ENCODE peak calls at places on chromosome 18, in eight cellular contexts. D, R, O, K, W, T, C and Q are unnamed samples.

GRCh38 chr18:52715961-52716360 is 376.0 kb downstream of the DCC start:
- DNase-seq in W (no peak), K (no peak), D (no peak), O (no peak), C (no peak), T (no peak), R (no peak), Q (no peak)

GRCh38 chr18:48037481-48038271 is 107.2 kb upstream of the SMAD2 start:
- DNase-seq in O (peak), R (no peak), D (no peak), W (peak), C (no peak), T (no peak), K (no peak), Q (no peak)

GRCh38 chr18:22223263-22223960 is 54.0 kb downstream of the GATA6 start:
- DNase-seq in C (peak), O (peak), R (no peak), D (peak), W (peak), T (peak), K (peak), Q (peak)

GRCh38 chr18:13216092-13216582 is 2.4 kb upstream of the LDLRAD4 start:
- DNase-seq in T (peak), K (peak), C (peak), O (peak), R (no peak), W (peak), D (peak), Q (peak)

GRCh38 chr18:74861154-74861553 is 263.5 kb downstream of the ZNF407 start:
- DNase-seq in R (no peak), O (no peak), D (no peak), W (no peak), C (peak), T (no peak), K (no peak), Q (no peak)

GRCh38 chr18:48613589-48613988 is 74.8 kb downstream of the CTIF start:
- DNase-seq in W (peak), R (peak), C (peak), T (no peak), K (no peak), O (no peak), D (peak), Q (peak)

GRCh38 chr18:8657873-8658521 is 47.4 kb upstream of the MTCL1 start:
- DNase-seq in C (peak), O (no peak), T (no peak), W (no peak), K (no peak), R (no peak), D (peak), Q (no peak)

GRCh38 chr18:76256897-76257500 is 238.0 kb downstream of the ZNF516 start:
- DNase-seq in R (no peak), O (peak), D (peak), C (peak), T (no peak), W (no peak), K (no peak), Q (no peak)

GRCh38 chr18:68803371-68803770 is 5.5 kb downstream of the CCDC102B start:
- DNase-seq in R (no peak), W (peak), K (peak), D (no peak), T (no peak), O (no peak), C (peak), Q (peak)

GRCh38 chr18:71115261-71115660 is 826.4 kb downstream of the SOCS6 start:
- DNase-seq in T (no peak), O (no peak), W (no peak), C (no peak), D (no peak), R (no peak), K (no peak), Q (no peak)

GRCh38 chr18:48330016-48330991 is 78.9 kb downstream of the ZBTB7C start:
- DNase-seq in R (no peak), D (no peak), C (peak), K (peak), T (no peak), W (no peak), O (no peak), Q (no peak)

GRCh38 chr18:57716550-57716949 is 86.6 kb downstream of the ATP8B1 start:
- DNase-seq in W (no peak), D (no peak), C (no peak), R (no peak), T (no peak), K (no peak), O (no peak), Q (no peak)
- TF ChIP-seq POLR2A in W (no peak), D (no peak), C (no peak), R (no peak), T (no peak), K (no peak), O (no peak), Q (no peak)

DNA sequence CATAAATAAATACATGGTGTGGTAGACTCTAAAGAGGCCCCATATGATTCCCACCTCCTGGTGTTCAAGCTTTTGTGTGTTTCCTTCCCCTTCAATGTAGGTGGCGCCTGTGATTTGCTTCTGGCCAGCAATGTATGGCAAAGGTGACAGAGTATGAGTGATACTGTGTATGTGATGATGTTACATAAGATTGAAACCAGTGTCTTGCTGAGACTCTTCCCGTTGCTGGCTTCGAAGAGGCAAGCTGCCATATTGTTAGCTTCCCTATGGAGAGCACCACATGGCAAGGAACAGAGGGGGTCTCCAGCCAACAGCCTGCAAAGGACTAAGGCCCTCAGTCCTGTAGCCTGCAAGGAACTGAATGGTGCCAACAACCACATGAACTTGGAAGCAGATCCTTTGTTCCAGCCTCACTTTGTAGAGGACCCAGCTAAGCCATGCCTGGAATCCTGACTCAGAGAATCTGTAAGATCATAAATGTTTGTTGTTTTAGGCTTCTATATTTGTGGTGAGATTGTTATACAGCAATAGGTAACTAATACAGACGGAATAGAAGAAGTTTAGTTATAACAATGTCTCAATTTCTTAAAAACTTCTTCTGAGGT is 1.7 kb upstream of the SMAD4 start:
- DNase-seq in C (peak), T (no peak), K (no peak), D (no peak), W (no peak), R (no peak), O (peak), Q (no peak)
- H3K4me3 ChIP-seq in C (no peak), T (no peak), K (no peak), D (no peak), W (no peak), R (no peak), O (no peak), Q (no peak)

GRCh38 chr18:46028536-46028891 is 43.5 kb downstream of the PSTPIP2 start:
- DNase-seq in O (no peak), R (no peak), W (no peak), T (no peak), D (no peak), K (no peak), C (no peak), Q (no peak)
- TF ChIP-seq POLR2A in O (no peak), R (no peak), W (no peak), T (no peak), D (no peak), K (no peak), C (no peak), Q (no peak)

DNA sequence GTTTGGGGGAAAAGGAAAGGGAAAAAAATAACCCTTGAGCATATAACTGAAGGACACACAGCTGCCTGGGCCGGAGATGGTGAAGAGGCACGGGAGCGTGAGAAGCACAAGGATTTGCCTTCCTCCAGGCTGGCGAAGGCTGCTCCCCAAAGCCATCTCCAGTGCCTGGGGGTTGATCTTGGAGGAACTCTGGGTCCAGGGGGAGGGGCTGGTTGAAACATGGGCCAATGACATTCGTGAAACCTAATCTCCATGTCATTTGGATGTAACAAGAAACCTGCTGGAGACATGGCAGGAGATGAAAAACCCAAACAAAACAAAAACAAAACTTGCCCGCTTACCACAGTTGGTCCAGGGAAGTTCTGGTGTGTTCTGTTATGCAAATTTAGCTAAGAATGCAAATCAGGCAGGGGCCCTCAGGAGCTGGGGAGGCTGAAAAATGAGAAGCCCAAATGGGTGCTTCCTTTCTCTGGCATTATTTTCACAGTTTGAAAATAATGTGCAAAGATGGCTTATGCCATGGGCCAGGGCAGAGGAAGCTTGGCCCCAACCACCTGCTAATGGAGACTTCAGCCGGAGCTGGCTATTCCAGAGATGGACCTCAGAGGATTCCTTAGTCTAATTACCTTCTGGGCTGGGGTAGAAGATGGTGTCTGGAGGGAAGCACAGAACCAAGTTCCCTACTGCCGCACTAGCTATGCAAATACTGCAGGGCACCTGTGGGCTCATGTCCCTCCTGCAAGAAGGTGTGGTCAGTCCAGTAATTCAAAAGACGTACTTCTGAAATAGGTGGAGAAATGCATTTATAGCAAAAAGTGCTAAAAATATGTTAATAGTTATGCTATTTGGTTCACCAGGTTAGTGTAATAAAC is 180.9 kb downstream of the BCL2 start:
- DNase-seq in D (no peak), R (no peak), C (no peak), O (no peak), K (no peak), W (peak), T (peak), Q (peak)
- H3K4me3 ChIP-seq in D (no peak), R (peak), C (no peak), O (no peak), K (peak), W (peak), T (peak), Q (peak)

DNA sequence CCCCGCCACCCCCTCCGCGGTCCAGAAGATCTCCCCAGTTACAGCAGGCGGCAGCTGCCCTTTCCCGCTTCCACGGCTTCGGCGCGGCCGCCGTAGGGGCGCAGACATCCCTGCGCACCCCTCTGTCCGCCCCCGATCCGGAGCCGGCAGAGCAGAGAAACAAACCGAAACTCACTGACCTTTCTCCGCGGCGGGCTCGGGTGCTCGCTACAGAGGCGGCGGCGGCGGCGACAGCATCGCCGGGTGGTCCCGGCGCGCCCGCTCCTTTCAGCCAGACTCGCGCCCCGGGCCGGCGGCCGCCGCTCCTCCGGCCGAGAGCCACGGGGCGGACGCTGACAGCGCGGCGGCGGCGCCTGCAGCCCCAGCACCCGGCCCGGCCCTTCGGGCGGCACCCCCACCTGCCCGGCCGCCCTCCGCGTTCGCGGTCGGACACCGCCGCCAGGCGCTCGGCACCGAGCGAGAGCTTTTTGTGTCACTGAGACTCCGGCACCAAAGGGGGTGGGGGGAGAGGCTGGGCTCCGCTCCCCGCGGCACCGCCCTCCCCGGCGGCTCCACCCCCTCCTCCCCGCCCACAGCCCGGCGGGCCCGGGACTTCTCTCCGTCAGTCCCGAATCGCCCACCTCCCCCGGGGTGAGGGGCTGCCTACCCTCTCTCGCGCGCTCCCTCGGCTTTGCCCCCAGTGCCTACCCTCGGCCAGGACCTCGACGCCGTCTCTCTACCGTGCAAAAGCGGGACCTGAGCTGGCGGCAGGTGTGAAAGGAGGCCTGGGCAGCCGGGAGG is 1.4 kb upstream of the RNF152 start:
- DNase-seq in D (peak), R (peak), C (peak), W (peak), O (peak), K (peak), T (peak), Q (peak)
- TF ChIP-seq POLR2A in D (peak), R (no peak), C (peak), W (no peak), O (no peak), K (no peak), T (peak), Q (peak)

DNA sequence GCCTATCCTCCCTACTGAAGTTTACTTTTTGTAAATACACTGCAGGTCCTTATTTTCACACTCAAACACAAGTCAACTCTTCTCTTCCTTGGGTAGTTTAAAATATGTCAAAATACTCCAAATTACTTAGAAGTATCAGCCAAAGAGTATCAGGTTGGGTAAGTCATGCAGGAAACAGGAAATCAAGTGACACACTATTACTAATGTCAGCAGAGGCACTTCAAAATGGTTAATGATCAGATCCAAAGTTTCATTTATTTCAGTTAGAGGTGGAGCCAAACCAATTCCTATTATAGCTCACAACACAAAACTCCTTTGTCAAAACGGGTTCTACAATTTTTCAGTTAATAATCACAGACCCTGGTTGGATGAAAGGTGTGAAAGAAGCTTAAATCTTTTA is 54.2 kb downstream of the DLGAP1 start:
- DNase-seq in C (no peak), R (no peak), K (no peak), D (no peak), O (no peak), W (no peak), T (no peak), Q (no peak)
- H3K4me3 ChIP-seq in C (no peak), R (no peak), K (no peak), D (no peak), O (no peak), W (no peak), T (no peak), Q (no peak)

GRCh38 chr18:26549486-26550435 is 1.4 kb upstream of the KCTD1 start:
- DNase-seq in T (no peak), O (peak), C (peak), D (peak), K (peak), R (no peak), W (peak), Q (peak)
- TF ChIP-seq POLR2A in T (no peak), O (no peak), C (no peak), D (no peak), K (no peak), R (no peak), W (no peak), Q (peak)

GRCh38 chr18:14974088-14974487 is 226.1 kb downstream of the ANKRD30B start:
- DNase-seq in D (no peak), C (no peak), R (no peak), T (no peak), O (no peak), K (peak), W (no peak), Q (no peak)

GRCh38 chr18:14974576-14974975 is 226.6 kb downstream of the ANKRD30B start:
- DNase-seq in O (no peak), C (no peak), T (no peak), W (no peak), R (peak), K (no peak), D (no peak), Q (no peak)

GRCh38 chr18:14969507-14969906 is 221.5 kb downstream of the ANKRD30B start:
- DNase-seq in O (no peak), R (no peak), W (no peak), C (no peak), D (no peak), T (no peak), K (no peak), Q (no peak)

GRCh38 chr18:14970027-14970426 is 222.1 kb downstream of the ANKRD30B start:
- DNase-seq in C (no peak), W (no peak), K (no peak), T (no peak), R (peak), D (no peak), O (no peak), Q (no peak)

GRCh38 chr18:14971461-14972185 is 223.7 kb downstream of the ANKRD30B start:
- DNase-seq in K (no peak), T (no peak), R (peak), O (no peak), D (no peak), W (no peak), C (no peak), Q (no peak)
- H3K4me3 ChIP-seq in K (no peak), T (no peak), R (no peak), O (no peak), D (no peak), W (no peak), C (no peak), Q (no peak)

GRCh38 chr18:7567487-7568425 is 640 bp downstream of the PTPRM start:
- DNase-seq in O (no peak), C (peak), K (peak), T (no peak), D (peak), W (peak), R (no peak), Q (peak)

GRCh38 chr18:7565677-7566076 is 1.4 kb upstream of the PTPRM start:
- DNase-seq in W (no peak), O (no peak), T (no peak), K (no peak), C (no peak), R (no peak), D (no peak), Q (no peak)

GRCh38 chr18:7568426-7568825 is 1.3 kb downstream of the PTPRM start:
- DNase-seq in C (peak), R (no peak), W (peak), D (peak), T (no peak), K (no peak), O (no peak), Q (peak)

GRCh38 chr18:7566244-7566586 is 901 bp upstream of the PTPRM start:
- DNase-seq in K (no peak), R (no peak), T (no peak), D (no peak), O (no peak), C (no peak), W (no peak), Q (no peak)

GRCh38 chr18:7566587-7567486 is at the start of gene PTPRM:
- DNase-seq in R (peak), O (peak), K (peak), C (peak), W (peak), D (peak), T (peak), Q (peak)
- TF ChIP-seq POLR2A in R (peak), O (no peak), K (no peak), C (peak), W (peak), D (peak), T (no peak), Q (peak)

GRCh38 chr18:9869713-9870430 is 15.9 kb upstream of the TXNDC2 start:
- DNase-seq in W (no peak), R (no peak), O (peak), C (peak), T (no peak), D (peak), K (no peak), Q (no peak)

GRCh38 chr18:9870431-9871023 is 15.2 kb upstream of the TXNDC2 start:
- DNase-seq in O (peak), T (no peak), D (no peak), K (no peak), C (no peak), R (no peak), W (no peak), Q (no peak)

GRCh38 chr18:9867454-9867732 is 18.4 kb upstream of the TXNDC2 start:
- DNase-seq in T (no peak), W (no peak), C (no peak), D (no peak), K (no peak), R (no peak), O (no peak), Q (no peak)

GRCh38 chr18:9871244-9871746 is 14.5 kb upstream of the TXNDC2 start:
- DNase-seq in O (no peak), T (no peak), D (no peak), W (no peak), C (no peak), R (no peak), K (no peak), Q (no peak)

DNA sequence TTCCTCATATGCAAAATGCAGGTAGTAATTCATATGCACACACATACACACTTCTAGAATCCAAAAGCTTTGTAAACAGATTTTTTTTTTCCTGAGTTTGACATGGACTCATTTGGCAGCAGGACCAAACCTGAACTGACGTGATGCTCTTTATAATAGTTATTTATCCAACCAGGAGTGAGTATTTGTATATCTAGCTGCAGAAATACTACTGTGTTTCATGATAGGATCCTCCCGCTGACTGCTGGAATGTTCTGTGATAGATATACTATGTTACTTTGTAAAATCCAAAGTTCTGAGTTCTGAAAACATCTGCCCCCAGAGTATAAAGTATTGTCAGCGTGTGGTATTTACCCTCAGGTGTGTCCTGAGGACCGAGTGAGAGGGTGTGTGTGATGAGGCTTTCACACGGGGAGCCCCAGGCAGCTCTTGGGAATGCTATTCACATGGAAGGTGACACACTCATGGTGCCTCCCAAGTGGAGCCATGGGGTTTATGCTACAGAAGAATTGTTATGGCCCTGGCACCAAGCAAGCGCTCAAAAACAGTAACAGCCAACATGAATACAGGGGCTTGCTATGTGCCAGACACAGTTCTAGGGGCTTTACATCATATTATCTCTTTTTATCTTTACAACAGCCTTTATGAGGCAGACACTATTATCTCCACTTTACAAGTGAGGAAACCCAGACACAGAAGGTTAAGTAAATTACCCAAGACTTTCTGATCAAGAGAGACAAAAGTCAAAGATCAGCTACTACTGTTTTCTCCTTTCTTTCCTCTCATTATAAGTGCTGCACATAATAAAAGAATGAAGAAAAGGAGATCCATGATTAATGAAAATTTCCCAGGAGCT is 16.7 kb upstream of the TXNDC2 start:
- DNase-seq in T (no peak), W (no peak), R (no peak), K (no peak), C (no peak), D (no peak), O (no peak), Q (no peak)
- H3K4me3 ChIP-seq in T (no peak), W (no peak), R (no peak), K (no peak), C (no peak), D (no peak), O (no peak), Q (no peak)